ENCODE peak calls at places on chromosomes 1 and 21, in five cellular contexts. Y is neural progenitor cell, R is K562, B is PC-9, U is mammary epithelial cell. I is an unnamed sample. For H3K27me3, the result is how much of the 10 kb centered on the place peaks cover.

GRCh38 chr21:17802568-17802967 is 16.6 kb downstream of the C21orf91 start:
- DNase-seq in Y (no peak), U (peak), R (no peak), B (no peak), I (no peak)

GRCh38 chr1:86429830-86430229 is 5.9 kb downstream of the CLCA2 start:
- DNase-seq in Y (no peak), B (peak), U (peak), R (no peak), I (peak)

GRCh38 chr1:241605146-241605805 is 34.9 kb downstream of the CHML start:
- DNase-seq in Y (peak), B (no peak), U (peak), R (no peak), I (no peak)

GRCh38 chr1:27491748-27492700 is 2.1 kb upstream of the WASF2 start:
- DNase-seq in B (no peak), U (no peak), R (no peak), Y (no peak), I (no peak)

GRCh38 chr1:15100369-15101111 is 53.0 kb upstream of the TMEM51 start:
- DNase-seq in B (peak), R (peak), Y (peak), U (peak), I (peak)

GRCh38 chr21:28714795-28715464 is 277.7 kb downstream of the LTN1 start:
- DNase-seq in B (no peak), R (no peak), U (peak), Y (no peak), I (no peak)

GRCh38 chr1:28354121-28354520 is 15.4 kb upstream of the PHACTR4 start:
- DNase-seq in Y (no peak), U (peak), R (no peak), B (no peak), I (peak)

GRCh38 chr1:89780721-89781120 is 40.1 kb upstream of the LRRC8D start:
- DNase-seq in R (no peak), U (peak), Y (no peak), B (peak), I (no peak)

GRCh38 chr21:45104560-45104959 is 30.2 kb downstream of the ADARB1 start:
- DNase-seq in B (no peak), U (peak), Y (no peak), R (no peak), I (no peak)

DNA sequence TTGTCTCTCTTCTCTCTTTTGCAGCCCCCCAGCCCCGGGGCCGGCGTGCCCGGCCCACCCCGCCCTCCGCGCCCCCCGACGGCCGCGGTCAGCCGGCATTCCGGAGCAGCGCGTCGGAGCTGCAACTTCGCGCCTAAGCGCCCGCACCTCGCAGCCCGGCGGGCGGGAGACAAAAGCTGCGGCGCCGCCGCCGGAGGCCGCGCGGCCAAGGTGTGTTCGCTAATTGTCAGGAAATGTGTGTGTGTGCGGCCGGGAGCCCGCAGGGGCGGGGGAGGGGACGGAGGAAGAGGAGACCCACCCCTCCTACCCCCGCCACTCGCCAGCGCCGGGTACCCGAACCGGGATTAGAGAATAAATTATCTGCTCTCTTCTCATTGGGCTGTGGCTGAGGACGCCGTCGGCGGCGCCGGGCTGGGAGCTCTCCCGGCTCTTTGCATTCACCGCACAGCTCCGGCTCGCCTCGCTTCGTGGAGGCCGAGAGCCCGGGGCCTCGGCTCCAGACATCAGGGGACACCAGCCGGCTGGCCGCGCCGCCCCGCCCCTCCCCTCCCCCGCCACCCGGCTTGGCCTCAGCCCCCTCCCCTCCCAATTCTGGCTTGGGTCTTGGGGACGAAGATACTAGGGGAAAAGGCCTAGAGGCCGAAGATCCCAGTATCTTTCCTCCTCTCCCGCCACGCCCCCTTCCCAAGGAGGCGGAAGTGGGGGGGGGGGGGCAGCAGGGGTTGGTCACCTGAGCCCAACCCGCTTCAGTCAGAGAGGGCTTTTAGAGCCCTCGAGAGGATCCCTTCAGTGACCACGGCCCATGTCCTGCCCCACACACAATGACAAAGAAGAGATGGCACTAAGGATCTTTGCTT is 1.3 kb upstream of the BLACAT1 start:
- DNase-seq in Y (peak), U (no peak), B (no peak), R (peak), I (no peak)
- TF ChIP-seq EZH2 in Y (no peak), U (no peak), B (peak), R (no peak), I (no peak)

GRCh38 chr1:59076612-59077011 is 220.3 kb upstream of the FGGY start:
- DNase-seq in B (no peak), Y (no peak), R (peak), U (no peak), I (no peak)
- TF ChIP-seq CTCF in B (peak), Y (no peak), R (peak), U (peak), I (peak)

DNA sequence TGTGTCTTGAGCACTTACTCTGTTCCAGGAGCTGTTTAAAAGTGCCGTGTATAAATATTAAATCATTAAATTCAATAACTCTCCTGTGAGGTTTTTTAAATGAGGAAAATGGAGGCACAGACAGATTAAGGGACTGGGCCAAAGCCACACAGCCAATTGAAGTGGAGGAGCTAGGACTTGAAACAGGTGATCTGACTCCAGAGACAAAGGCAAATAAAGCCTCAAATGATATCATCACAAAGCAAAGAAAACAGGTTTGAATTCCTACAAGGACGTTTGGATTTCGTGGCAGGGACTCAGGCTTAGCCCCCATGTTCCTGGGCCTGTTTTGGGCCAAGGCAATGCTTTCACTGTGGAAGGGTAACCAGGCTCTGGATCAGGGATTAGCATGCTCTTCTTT is 45.2 kb upstream of the DMBX1 start:
- DNase-seq in B (no peak), U (no peak), Y (no peak), R (no peak), I (no peak)
- H3K27me3 ChIP-seq in B (under half), U (under half), Y (half or more), R (under half), I (under half)

GRCh38 chr1:11704691-11705475 is 13.4 kb downstream of the DRAXIN start:
- DNase-seq in R (no peak), B (no peak), Y (no peak), U (no peak), I (no peak)

GRCh38 chr1:11706292-11706691 is 14.8 kb downstream of the DRAXIN start:
- DNase-seq in U (no peak), R (no peak), Y (no peak), B (no peak), I (no peak)

GRCh38 chr1:11701981-11702803 is 10.7 kb downstream of the DRAXIN start:
- DNase-seq in R (no peak), U (no peak), Y (no peak), B (no peak), I (no peak)

GRCh38 chr1:11703357-11704225 is 12.1 kb downstream of the DRAXIN start:
- DNase-seq in R (no peak), U (no peak), B (no peak), Y (no peak), I (no peak)

DNA sequence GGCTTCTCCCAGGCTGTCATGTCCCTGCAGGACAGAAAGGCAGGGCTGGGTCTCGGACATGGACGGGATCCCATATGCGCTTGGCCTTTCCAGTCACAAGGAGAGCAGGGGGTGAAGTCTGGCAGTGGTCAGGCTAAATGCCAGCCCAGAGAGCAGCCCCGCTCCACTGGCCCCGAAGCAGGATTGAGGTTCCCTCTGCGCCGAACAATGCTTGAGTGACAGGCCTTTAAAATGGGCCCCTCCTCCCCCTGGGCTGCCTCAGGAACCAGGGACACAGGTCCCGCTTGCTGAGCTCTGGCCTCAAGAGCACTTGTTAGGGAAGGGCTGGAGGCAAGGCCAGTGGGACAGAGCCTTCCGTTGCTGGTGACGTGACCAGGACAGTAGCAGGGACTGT is 12.7 kb downstream of the DRAXIN start:
- DNase-seq in U (no peak), R (no peak), B (no peak), Y (peak), I (no peak)
- TF ChIP-seq EZH2 in U (no peak), R (no peak), B (no peak), Y (no peak), I (no peak)

DNA sequence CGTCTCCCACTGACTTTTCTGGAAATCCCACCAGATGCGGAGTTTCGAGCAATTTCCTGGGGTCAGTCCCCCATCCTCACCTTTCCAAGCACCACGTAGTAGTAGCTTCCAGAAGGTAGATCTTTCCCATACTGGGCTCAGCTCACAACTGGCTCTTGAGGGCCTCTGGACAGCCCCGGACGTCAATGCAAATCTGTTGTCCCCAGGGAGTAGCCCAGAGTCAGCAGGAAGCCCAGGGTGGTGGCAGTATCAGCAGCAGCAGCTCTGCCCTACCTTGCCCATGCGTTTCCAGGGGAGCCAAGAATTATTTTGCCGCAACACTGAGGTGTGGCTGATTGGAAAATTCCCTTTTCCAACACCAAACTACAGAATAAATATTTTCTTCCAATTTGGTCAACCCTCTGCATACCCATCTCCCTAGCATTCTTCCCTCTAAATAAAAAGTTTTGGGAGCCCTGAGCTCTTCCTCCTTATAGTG is 70.3 kb downstream of the CD46 start:
- DNase-seq in U (no peak), B (no peak), Y (no peak), R (no peak), I (no peak)
- TF ChIP-seq CTCF in U (no peak), B (no peak), Y (no peak), R (no peak), I (no peak)

I was measured in keratinocyte.